ENCODE peak calls at places on chromosome 4, in ten cellular contexts. X is mucosa of descending colon, Z is PC-3, I is IMR-90, Y is Peyer's patch, L is breast epithelium, D is transverse colon, Q is cardiac muscle cell, O is NT2/D1, R is K562. G is an unnamed sample.
A peak's percentile ranks its signal among the peaks of the same experiment; 100 is the strongest.

GRCh38 chr4:86218721-86219481 is 141.0 kb downstream of the MAPK10 start:
- DNase-seq in D (no peak), O (no peak), X (no peak), R (no peak), Y (no peak), I (peak; percentile 53), Q (no peak), L (no peak), Z (peak; percentile 54), G (no peak)

GRCh38 chr4:181569553-181569952 is 673.6 kb upstream of the TENM3 start:
- DNase-seq in D (no peak), Y (no peak), L (no peak), X (no peak), I (peak; percentile 65), O (no peak), Z (peak; percentile 15), Q (peak; percentile 49), R (peak; percentile 7), G (peak; percentile 46)

GRCh38 chr4:122842984-122843531 is 16.4 kb downstream of the FGF2 start:
- DNase-seq in Q (no peak), Z (peak; percentile 8), L (peak; percentile 56), R (no peak), I (no peak), Y (no peak), D (peak; percentile 42), O (no peak), X (no peak), G (no peak)

GRCh38 chr4:99645036-99645435 is 12.6 kb downstream of the C4orf54 start:
- DNase-seq in Z (no peak), Y (no peak), L (no peak), D (no peak), I (no peak), Q (no peak), R (no peak), X (no peak), O (peak; percentile 48), G (no peak)

GRCh38 chr4:74283614-74284013 is 24.7 kb upstream of the EPGN start:
- DNase-seq in Q (no peak), X (no peak), O (no peak), D (no peak), I (peak; percentile 51), Z (peak; percentile 95), R (no peak), Y (no peak), L (no peak), G (peak; percentile 97)

GRCh38 chr4:20254517-20255250 is 3.0 kb downstream of the SLIT2 start:
- DNase-seq in L (no peak), R (no peak), I (peak; percentile 39), X (no peak), O (no peak), Z (no peak), D (no peak), Y (peak; percentile 45), Q (peak; percentile 67), G (no peak)

GRCh38 chr4:139535852-139536234 is 20.2 kb downstream of the SETD7 start:
- DNase-seq in Y (no peak), L (no peak), R (no peak), D (no peak), O (no peak), X (no peak), Q (no peak), Z (no peak), I (no peak), G (no peak)

GRCh38 chr4:86249074-86249473 is 110.8 kb downstream of the MAPK10 start:
- DNase-seq in X (no peak), I (no peak), Y (no peak), D (no peak), Q (no peak), R (no peak), Z (no peak), L (no peak), O (no peak), G (no peak)

GRCh38 chr4:52423967-52424366 is 235.1 kb downstream of the USP46 start:
- DNase-seq in L (no peak), Y (no peak), O (no peak), R (no peak), Q (no peak), Z (peak; percentile 18), I (no peak), X (no peak), D (no peak), G (no peak)

GRCh38 chr4:47390438-47391125 is 72.9 kb downstream of the COMMD8 start:
- DNase-seq in Y (no peak), Q (no peak), Z (no peak), X (no peak), R (no peak), I (no peak), D (no peak), L (no peak), O (no peak), G (no peak)

GRCh38 chr4:20638825-20639224 is 61.4 kb upstream of the PACRGL start:
- DNase-seq in L (no peak), Q (no peak), I (no peak), R (no peak), O (no peak), D (no peak), X (no peak), Z (no peak), Y (no peak), G (no peak)

GRCh38 chr4:137425281-137425680 is 107.0 kb downstream of the PCDH18 start:
- DNase-seq in I (no peak), R (no peak), O (no peak), X (no peak), D (no peak), Z (no peak), Y (no peak), Q (no peak), L (no peak), G (no peak)

GRCh38 chr4:126766266-126766665 is 866.5 kb upstream of the INTU start:
- DNase-seq in Q (no peak), L (no peak), Y (no peak), R (no peak), I (peak; percentile 36), D (no peak), Z (no peak), O (no peak), X (peak; percentile 19), G (no peak)

GRCh38 chr4:113358784-113359183 is 309.3 kb downstream of the ANK2 start:
- DNase-seq in X (no peak), I (no peak), Q (no peak), L (no peak), O (no peak), Z (peak; percentile 35), R (peak; percentile 5), Y (no peak), D (no peak), G (no peak)

GRCh38 chr4:76677571-76678326 is 220.2 kb downstream of the SOWAHB start:
- DNase-seq in D (no peak), L (no peak), Q (no peak), R (no peak), O (no peak), Y (no peak), I (no peak), Z (no peak), X (no peak), G (no peak)
- H3K4me1 ChIP-seq in D (peaks cover 27% of the 10 kb centered on the region), L (no peaks in the 10 kb centered on the region), Q (peaks cover 17% of the 10 kb centered on the region), R (no peaks in the 10 kb centered on the region), O (no peaks in the 10 kb centered on the region), Y (no peaks in the 10 kb centered on the region), I (no peaks in the 10 kb centered on the region), Z (peaks cover 11% of the 10 kb centered on the region), X (peaks cover 10% of the 10 kb centered on the region), G (peaks cover 8% of the 10 kb centered on the region)

GRCh38 chr4:7392438-7393374 is 42.0 kb downstream of the PSAPL1 start:
- DNase-seq in Z (peak; percentile 12), L (peak; percentile 13), O (no peak), Y (peak; percentile 43), I (peak; percentile 16), R (no peak), X (peak; percentile 12), Q (no peak), D (no peak), G (no peak)

GRCh38 chr4:7390366-7390765 is 44.4 kb downstream of the PSAPL1 start:
- DNase-seq in Z (no peak), X (no peak), L (peak; percentile 6), D (no peak), R (no peak), I (no peak), Q (no peak), Y (no peak), O (no peak), G (no peak)

GRCh38 chr4:7390906-7391636 is 43.7 kb downstream of the PSAPL1 start:
- DNase-seq in X (no peak), Q (no peak), D (no peak), I (no peak), O (no peak), Z (no peak), Y (peak; percentile 31), R (no peak), L (peak; percentile 12), G (no peak)

GRCh38 chr4:7393491-7394183 is 41.1 kb downstream of the PSAPL1 start:
- DNase-seq in Y (no peak), O (no peak), L (peak; percentile 11), Q (no peak), Z (no peak), D (no peak), R (no peak), I (no peak), X (no peak), G (no peak)

DNA sequence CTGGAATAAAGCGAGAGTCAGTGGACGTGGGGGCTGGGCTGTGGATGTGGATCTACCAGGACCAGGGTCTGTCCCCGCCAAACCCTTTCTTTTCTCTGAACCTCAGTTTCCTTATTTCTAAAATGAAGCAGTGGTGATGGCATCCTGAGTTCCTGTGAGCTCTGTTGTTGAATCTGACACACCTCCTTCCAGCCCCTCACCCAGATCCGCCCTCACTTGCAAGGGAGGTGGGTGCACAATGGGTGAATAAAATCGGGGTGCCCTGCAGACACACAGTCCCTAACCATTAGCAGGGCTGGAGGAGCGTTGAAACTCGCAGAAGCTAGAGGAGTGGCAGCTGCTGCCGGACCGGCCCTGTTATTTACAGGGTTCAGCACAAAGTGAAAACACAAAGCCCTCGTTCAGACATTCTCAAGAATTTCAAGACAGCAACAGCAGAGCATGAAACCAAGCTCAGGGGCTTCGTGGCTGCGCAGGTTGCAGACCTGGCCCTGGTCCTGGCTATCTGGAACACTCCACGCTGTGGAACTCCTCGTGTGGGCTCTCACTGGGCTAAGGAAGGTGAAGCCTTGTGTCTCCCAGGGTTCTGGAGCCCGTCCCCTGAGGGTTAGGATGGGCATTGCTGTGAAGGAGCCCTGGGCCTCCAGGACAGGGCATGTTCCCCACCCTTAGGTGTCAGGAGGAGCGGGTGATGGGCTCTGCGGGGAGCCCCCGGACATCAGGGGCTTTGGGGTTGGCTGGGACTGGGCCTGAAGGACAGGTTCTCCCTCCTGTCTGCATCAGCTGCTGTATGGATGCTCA is 42.9 kb downstream of the PSAPL1 start:
- DNase-seq in D (no peak), R (no peak), Y (no peak), L (peak; percentile 10), X (no peak), O (no peak), Q (no peak), I (no peak), Z (no peak), G (no peak)
- H3K4me1 ChIP-seq in D (no peaks in the 10 kb centered on the region), R (no peaks in the 10 kb centered on the region), Y (no peaks in the 10 kb centered on the region), L (no peaks in the 10 kb centered on the region), X (no peaks in the 10 kb centered on the region), O (peaks cover 28% of the 10 kb centered on the region), Q (peaks cover 2% of the 10 kb centered on the region), I (no peaks in the 10 kb centered on the region), Z (peaks cover 4% of the 10 kb centered on the region), G (peaks cover 8% of the 10 kb centered on the region)

GRCh38 chr4:17064959-17065358 is 166.5 kb upstream of the LDB2 start:
- DNase-seq in Y (no peak), D (no peak), L (no peak), I (no peak), Q (no peak), O (no peak), X (no peak), R (no peak), Z (no peak), G (no peak)
- H3K4me1 ChIP-seq in Y (no peaks in the 10 kb centered on the region), D (no peaks in the 10 kb centered on the region), L (no peaks in the 10 kb centered on the region), I (peaks cover 30% of the 10 kb centered on the region), Q (no peaks in the 10 kb centered on the region), O (no peaks in the 10 kb centered on the region), X (no peaks in the 10 kb centered on the region), R (no peaks in the 10 kb centered on the region), Z (peaks cover 4% of the 10 kb centered on the region), G (peaks cover 15% of the 10 kb centered on the region)

GRCh38 chr4:8468746-8469535 is 28.4 kb downstream of the TRMT44 start:
- DNase-seq in Y (peak; percentile 71), I (peak; percentile 57), L (peak; percentile 62), X (peak; percentile 65), D (peak; percentile 55), O (peak; percentile 65), Q (peak; percentile 73), R (peak; percentile 72), Z (peak; percentile 63), G (peak; percentile 39)
- H3K4me1 ChIP-seq in Y (no peaks in the 10 kb centered on the region), I (peaks cover 22% of the 10 kb centered on the region), L (peaks cover 3% of the 10 kb centered on the region), X (peaks cover 5% of the 10 kb centered on the region), D (peaks cover 9% of the 10 kb centered on the region), O (peaks cover 24% of the 10 kb centered on the region), Q (peaks cover 11% of the 10 kb centered on the region), R (no peaks in the 10 kb centered on the region), Z (no peaks in the 10 kb centered on the region), G (no peaks in the 10 kb centered on the region)